ENCODE peak calls at places on chromosomes 12 and 14, in nine cellular contexts. One of them, this sample, is unnamed. For H3K4me1 and H3K9me3, the result is how much of the 10 kb centered on the place peaks cover.

GRCh38 chr14:46250113-46250703 is 401.4 kb downstream of the RPL10L start:
- DNase-seq in IMR-90: no peak
- DNase-seq in Caco-2: no peak
- DNase-seq in adipocyte: peak
- DNase-seq in PC-3: peak
- DNase-seq in PC-9: peak
- DNase-seq in CD8-positive, alpha-beta memory T cell: no peak
- DNase-seq in transverse colon: no peak
- DNase-seq in ascending aorta: no peak
- DNase-seq in this sample: no peak

GRCh38 chr12:10959777-10960176 is 20.7 kb upstream of the TAS2R14 start:
- DNase-seq in IMR-90: no peak
- DNase-seq in Caco-2: no peak
- DNase-seq in adipocyte: no peak
- DNase-seq in PC-3: no peak
- DNase-seq in PC-9: no peak
- DNase-seq in CD8-positive, alpha-beta memory T cell: no peak
- DNase-seq in transverse colon: no peak
- DNase-seq in ascending aorta: no peak
- DNase-seq in this sample: no peak

GRCh38 chr12:28130625-28131598 is 59.3 kb upstream of the CCDC91 start:
- DNase-seq in IMR-90: peak
- DNase-seq in Caco-2: no peak
- DNase-seq in adipocyte: peak
- DNase-seq in PC-3: peak
- DNase-seq in PC-9: peak
- DNase-seq in CD8-positive, alpha-beta memory T cell: no peak
- DNase-seq in transverse colon: no peak
- DNase-seq in ascending aorta: peak
- DNase-seq in this sample: no peak

GRCh38 chr12:122471324-122472226 is 29.2 kb downstream of the ZCCHC8 start:
- DNase-seq in IMR-90: peak
- DNase-seq in Caco-2: no peak
- DNase-seq in adipocyte: peak
- DNase-seq in PC-3: peak
- DNase-seq in PC-9: peak
- DNase-seq in CD8-positive, alpha-beta memory T cell: no peak
- DNase-seq in transverse colon: no peak
- DNase-seq in ascending aorta: no peak
- DNase-seq in this sample: peak

GRCh38 chr12:123912415-123913385 is 59.9 kb downstream of the CCDC92 start:
- DNase-seq in IMR-90: no peak
- DNase-seq in Caco-2: no peak
- DNase-seq in adipocyte: no peak
- DNase-seq in PC-3: no peak
- DNase-seq in PC-9: no peak
- DNase-seq in CD8-positive, alpha-beta memory T cell: no peak
- DNase-seq in transverse colon: no peak
- DNase-seq in ascending aorta: no peak
- DNase-seq in this sample: peak

GRCh38 chr14:56423591-56423991 is 156.0 kb upstream of the TMEM260 start:
- DNase-seq in IMR-90: peak
- DNase-seq in Caco-2: no peak
- DNase-seq in adipocyte: peak
- DNase-seq in PC-3: no peak
- DNase-seq in PC-9: no peak
- DNase-seq in CD8-positive, alpha-beta memory T cell: no peak
- DNase-seq in transverse colon: no peak
- DNase-seq in ascending aorta: no peak
- DNase-seq in this sample: no peak

GRCh38 chr14:92400579-92401444 is 77.8 kb downstream of the SLC24A4 start:
- DNase-seq in IMR-90: peak
- DNase-seq in Caco-2: no peak
- DNase-seq in adipocyte: no peak
- DNase-seq in PC-3: no peak
- DNase-seq in PC-9: no peak
- DNase-seq in CD8-positive, alpha-beta memory T cell: no peak
- DNase-seq in transverse colon: no peak
- DNase-seq in ascending aorta: no peak
- DNase-seq in this sample: no peak

GRCh38 chr12:50058743-50059312 is 1.4 kb downstream of the ASIC1 start:
- DNase-seq in IMR-90: no peak
- DNase-seq in Caco-2: no peak
- DNase-seq in adipocyte: no peak
- DNase-seq in PC-3: no peak
- DNase-seq in PC-9: no peak
- DNase-seq in CD8-positive, alpha-beta memory T cell: no peak
- DNase-seq in transverse colon: no peak
- DNase-seq in ascending aorta: no peak
- DNase-seq in this sample: no peak

GRCh38 chr12:39884616-39885125 is 221.2 kb downstream of the SLC2A13 start:
- DNase-seq in IMR-90: no peak
- DNase-seq in Caco-2: no peak
- DNase-seq in adipocyte: no peak
- DNase-seq in PC-3: no peak
- DNase-seq in PC-9: no peak
- DNase-seq in CD8-positive, alpha-beta memory T cell: no peak
- DNase-seq in transverse colon: no peak
- DNase-seq in ascending aorta: no peak
- DNase-seq in this sample: no peak

GRCh38 chr14:70585221-70585620 is 15.2 kb downstream of the MED6 start:
- DNase-seq in IMR-90: peak
- DNase-seq in Caco-2: no peak
- DNase-seq in adipocyte: no peak
- DNase-seq in PC-3: peak
- DNase-seq in PC-9: no peak
- DNase-seq in CD8-positive, alpha-beta memory T cell: no peak
- DNase-seq in transverse colon: no peak
- DNase-seq in ascending aorta: no peak
- DNase-seq in this sample: no peak

GRCh38 chr12:130868412-130868811 is 3.5 kb upstream of the RAN start:
- DNase-seq in IMR-90: no peak
- DNase-seq in Caco-2: no peak
- DNase-seq in adipocyte: no peak
- DNase-seq in PC-3: no peak
- DNase-seq in PC-9: no peak
- DNase-seq in CD8-positive, alpha-beta memory T cell: no peak
- DNase-seq in transverse colon: no peak
- DNase-seq in ascending aorta: no peak
- DNase-seq in this sample: no peak

GRCh38 chr12:45289245-45290217 is 73.6 kb downstream of the ANO6 start:
- DNase-seq in IMR-90: peak
- DNase-seq in Caco-2: no peak
- DNase-seq in adipocyte: no peak
- DNase-seq in PC-3: no peak
- DNase-seq in PC-9: no peak
- DNase-seq in CD8-positive, alpha-beta memory T cell: no peak
- DNase-seq in transverse colon: no peak
- DNase-seq in ascending aorta: no peak
- DNase-seq in this sample: no peak

GRCh38 chr14:100577986-100578431 is 9.2 kb downstream of the BEGAIN start:
- DNase-seq in IMR-90: no peak
- DNase-seq in Caco-2: no peak
- DNase-seq in adipocyte: no peak
- DNase-seq in PC-3: no peak
- DNase-seq in PC-9: no peak
- DNase-seq in CD8-positive, alpha-beta memory T cell: no peak
- DNase-seq in transverse colon: no peak
- DNase-seq in ascending aorta: no peak
- DNase-seq in this sample: no peak

GRCh38 chr14:81095539-81095938 is 125.2 kb downstream of the GTF2A1 start:
- DNase-seq in IMR-90: no peak
- DNase-seq in Caco-2: no peak
- DNase-seq in adipocyte: no peak
- DNase-seq in PC-3: no peak
- DNase-seq in PC-9: no peak
- DNase-seq in CD8-positive, alpha-beta memory T cell: no peak
- DNase-seq in transverse colon: no peak
- DNase-seq in ascending aorta: no peak
- DNase-seq in this sample: no peak

GRCh38 chr12:118773956-118774723 is 207.2 kb upstream of the SRRM4 start:
- DNase-seq in IMR-90: no peak
- DNase-seq in Caco-2: no peak
- DNase-seq in adipocyte: no peak
- DNase-seq in PC-3: no peak
- DNase-seq in PC-9: no peak
- DNase-seq in CD8-positive, alpha-beta memory T cell: no peak
- DNase-seq in transverse colon: no peak
- DNase-seq in ascending aorta: no peak
- DNase-seq in this sample: no peak

GRCh38 chr12:113587720-113588119 is 116.0 kb upstream of the LHX5 start:
- DNase-seq in IMR-90: no peak
- DNase-seq in Caco-2: no peak
- DNase-seq in adipocyte: no peak
- DNase-seq in PC-3: peak
- DNase-seq in PC-9: no peak
- DNase-seq in CD8-positive, alpha-beta memory T cell: no peak
- DNase-seq in transverse colon: no peak
- DNase-seq in ascending aorta: no peak
- DNase-seq in this sample: peak

GRCh38 chr14:37778135-37778943 is 182.9 kb downstream of the TTC6 start:
- DNase-seq in IMR-90: no peak
- DNase-seq in Caco-2: no peak
- DNase-seq in adipocyte: no peak
- DNase-seq in PC-3: no peak
- DNase-seq in PC-9: no peak
- DNase-seq in CD8-positive, alpha-beta memory T cell: no peak
- DNase-seq in transverse colon: no peak
- DNase-seq in ascending aorta: no peak
- DNase-seq in this sample: no peak

GRCh38 chr12:104719700-104720345 is 238.3 kb downstream of the SLC41A2 start:
- DNase-seq in IMR-90: no peak
- DNase-seq in Caco-2: no peak
- DNase-seq in adipocyte: no peak
- DNase-seq in PC-3: no peak
- DNase-seq in PC-9: no peak
- DNase-seq in CD8-positive, alpha-beta memory T cell: no peak
- DNase-seq in transverse colon: no peak
- DNase-seq in ascending aorta: no peak
- DNase-seq in this sample: no peak
- H3K4me1 ChIP-seq in IMR-90: under half
- H3K4me1 ChIP-seq in Caco-2: under half
- H3K4me1 ChIP-seq in adipocyte: under half
- H3K4me1 ChIP-seq in PC-3: under half
- H3K4me1 ChIP-seq in PC-9: under half
- H3K4me1 ChIP-seq in CD8-positive, alpha-beta memory T cell: under half
- H3K4me1 ChIP-seq in transverse colon: under half
- H3K4me1 ChIP-seq in ascending aorta: under half
- H3K4me1 ChIP-seq in this sample: under half

GRCh38 chr14:106390401-106390800 is 864.0 kb downstream of the TMEM121 start:
- DNase-seq in IMR-90: no peak
- DNase-seq in Caco-2: no peak
- DNase-seq in adipocyte: no peak
- DNase-seq in PC-3: no peak
- DNase-seq in PC-9: no peak
- DNase-seq in CD8-positive, alpha-beta memory T cell: no peak
- DNase-seq in transverse colon: no peak
- DNase-seq in ascending aorta: no peak
- DNase-seq in this sample: no peak
- H3K9me3 ChIP-seq in IMR-90: under half
- H3K9me3 ChIP-seq in Caco-2: under half
- H3K9me3 ChIP-seq in adipocyte: under half
- H3K9me3 ChIP-seq in PC-3: under half
- H3K9me3 ChIP-seq in PC-9: under half
- H3K9me3 ChIP-seq in CD8-positive, alpha-beta memory T cell: under half
- H3K9me3 ChIP-seq in transverse colon: under half
- H3K9me3 ChIP-seq in ascending aorta: under half
- H3K9me3 ChIP-seq in this sample: under half

GRCh38 chr14:59484611-59485174 is 376 bp downstream of the JKAMP start:
- DNase-seq in IMR-90: peak
- DNase-seq in Caco-2: no peak
- DNase-seq in adipocyte: no peak
- DNase-seq in PC-3: peak
- DNase-seq in PC-9: peak
- DNase-seq in CD8-positive, alpha-beta memory T cell: no peak
- DNase-seq in transverse colon: no peak
- DNase-seq in ascending aorta: no peak
- DNase-seq in this sample: no peak
- H3K4me3 ChIP-seq in IMR-90: peak
- H3K4me3 ChIP-seq in Caco-2: peak
- H3K4me3 ChIP-seq in adipocyte: peak
- H3K4me3 ChIP-seq in PC-3: peak
- H3K4me3 ChIP-seq in PC-9: peak
- H3K4me3 ChIP-seq in CD8-positive, alpha-beta memory T cell: peak
- H3K4me3 ChIP-seq in transverse colon: peak
- H3K4me3 ChIP-seq in ascending aorta: peak
- H3K4me3 ChIP-seq in this sample: peak

GRCh38 chr14:74622257-74622656 is 10.2 kb upstream of the LTBP2 start:
- DNase-seq in IMR-90: no peak
- DNase-seq in Caco-2: no peak
- DNase-seq in adipocyte: no peak
- DNase-seq in PC-3: no peak
- DNase-seq in PC-9: no peak
- DNase-seq in CD8-positive, alpha-beta memory T cell: no peak
- DNase-seq in transverse colon: no peak
- DNase-seq in ascending aorta: no peak
- DNase-seq in this sample: no peak
- H3K4me1 ChIP-seq in IMR-90: under half
- H3K4me1 ChIP-seq in Caco-2: under half
- H3K4me1 ChIP-seq in adipocyte: under half
- H3K4me1 ChIP-seq in PC-3: under half
- H3K4me1 ChIP-seq in PC-9: half or more
- H3K4me1 ChIP-seq in CD8-positive, alpha-beta memory T cell: under half
- H3K4me1 ChIP-seq in transverse colon: under half
- H3K4me1 ChIP-seq in ascending aorta: under half
- H3K4me1 ChIP-seq in this sample: under half

GRCh38 chr14:27608377-27608776 is 1010.5 kb upstream of the NOVA1 start:
- DNase-seq in IMR-90: no peak
- DNase-seq in Caco-2: no peak
- DNase-seq in adipocyte: no peak
- DNase-seq in PC-3: no peak
- DNase-seq in PC-9: no peak
- DNase-seq in CD8-positive, alpha-beta memory T cell: no peak
- DNase-seq in transverse colon: no peak
- DNase-seq in ascending aorta: no peak
- DNase-seq in this sample: no peak
- H3K9me3 ChIP-seq in IMR-90: under half
- H3K9me3 ChIP-seq in Caco-2: under half
- H3K9me3 ChIP-seq in adipocyte: under half
- H3K9me3 ChIP-seq in PC-3: under half
- H3K9me3 ChIP-seq in PC-9: under half
- H3K9me3 ChIP-seq in CD8-positive, alpha-beta memory T cell: under half
- H3K9me3 ChIP-seq in transverse colon: under half
- H3K9me3 ChIP-seq in ascending aorta: under half
- H3K9me3 ChIP-seq in this sample: under half

DNA sequence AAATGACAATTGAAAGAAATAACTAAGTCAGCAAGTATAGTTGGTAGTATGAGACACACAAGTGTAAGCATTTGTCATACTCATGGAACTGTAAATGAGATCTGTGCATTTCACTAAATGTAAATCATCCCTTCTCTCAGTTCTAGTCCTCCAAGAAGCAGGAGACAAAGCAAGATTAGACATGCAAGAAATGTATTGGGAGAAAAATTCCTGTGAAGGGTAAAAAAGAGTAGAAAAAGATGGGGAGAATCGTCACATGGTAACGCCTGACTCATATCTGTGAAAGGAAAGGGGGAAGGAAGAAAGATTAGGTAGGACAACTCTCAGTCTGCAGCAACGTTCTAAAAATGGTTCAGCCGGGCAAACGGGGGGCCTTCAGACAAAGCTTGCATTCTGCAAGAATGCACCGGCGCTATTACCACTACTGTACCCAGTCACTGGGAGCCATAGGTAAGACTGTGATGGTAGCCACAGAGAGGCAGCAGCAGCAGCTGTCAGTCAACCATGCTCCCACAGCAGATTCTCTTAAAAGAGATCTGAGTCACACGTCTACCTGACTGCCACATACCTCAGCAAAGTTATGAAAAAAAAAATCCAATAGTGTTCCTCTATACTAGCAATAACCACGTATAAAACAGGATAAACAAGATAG is 18.0 kb upstream of the RFX4 start:
- DNase-seq in IMR-90: no peak
- DNase-seq in Caco-2: no peak
- DNase-seq in adipocyte: no peak
- DNase-seq in PC-3: peak
- DNase-seq in PC-9: peak
- DNase-seq in CD8-positive, alpha-beta memory T cell: no peak
- DNase-seq in transverse colon: no peak
- DNase-seq in ascending aorta: no peak
- DNase-seq in this sample: no peak
- H3K4me3 ChIP-seq in IMR-90: no peak
- H3K4me3 ChIP-seq in Caco-2: no peak
- H3K4me3 ChIP-seq in adipocyte: no peak
- H3K4me3 ChIP-seq in PC-3: no peak
- H3K4me3 ChIP-seq in PC-9: no peak
- H3K4me3 ChIP-seq in CD8-positive, alpha-beta memory T cell: no peak
- H3K4me3 ChIP-seq in transverse colon: no peak
- H3K4me3 ChIP-seq in ascending aorta: no peak
- H3K4me3 ChIP-seq in this sample: no peak

This sample was measured in HAP-1.